ENCODE peak calls at places on chromosome 16, in five cellular contexts. S, C, N, A and Z are unnamed samples.

GRCh38 chr16:88968589-88969280 is 8.3 kb downstream of the CBFA2T3 start:
- DNase-seq in S (no peak), C (no peak), N (no peak), A (no peak), Z (no peak)

GRCh38 chr16:87012954-87013938 is 303.9 kb downstream of the C16orf95 start:
- DNase-seq in S (no peak), C (no peak), N (no peak), A (no peak), Z (peak; percentile 61)

GRCh38 chr16:47886631-47887415 is 269.0 kb downstream of the ABCC12 start:
- DNase-seq in S (no peak), C (no peak), N (no peak), A (peak; percentile 11), Z (no peak)

GRCh38 chr16:80583466-80583865 is 42.7 kb downstream of the DYNLRB2 start:
- DNase-seq in S (no peak), C (no peak), N (no peak), A (no peak), Z (no peak)

GRCh38 chr16:58651965-58652348 is 22.3 kb upstream of the CNOT1 start:
- DNase-seq in S (no peak), C (no peak), N (no peak), A (no peak), Z (no peak)

GRCh38 chr16:59030923-59031485 is 296.9 kb upstream of the GOT2 start:
- DNase-seq in S (no peak), C (no peak), N (no peak), A (no peak), Z (no peak)

GRCh38 chr16:87198328-87198731 is 118.9 kb downstream of the C16orf95 start:
- DNase-seq in S (no peak), C (no peak), N (no peak), A (no peak), Z (no peak)

GRCh38 chr16:29909398-29909797 is 9.1 kb downstream of the ASPHD1 start:
- DNase-seq in S (no peak), C (no peak), N (no peak), A (no peak), Z (no peak)

GRCh38 chr16:79723583-79724168 is 123.1 kb upstream of the MAF start:
- DNase-seq in S (no peak), C (no peak), N (no peak), A (peak; percentile 98), Z (no peak)

GRCh38 chr16:85928411-85928820 is 29.5 kb downstream of the IRF8 start:
- DNase-seq in S (peak; percentile 22), C (no peak), N (no peak), A (no peak), Z (no peak)

GRCh38 chr16:28264656-28265055 is 27.7 kb upstream of the SBK1 start:
- DNase-seq in S (no peak), C (no peak), N (peak; percentile 7), A (no peak), Z (no peak)

GRCh38 chr16:87017388-87018012 is 299.7 kb downstream of the C16orf95 start:
- DNase-seq in S (no peak), C (no peak), N (peak; percentile 98), A (peak; percentile 51), Z (no peak)

GRCh38 chr16:48384982-48385271 is 286 bp downstream of the SIAH1 start:
- DNase-seq in S (no peak), C (peak; percentile 73), N (no peak), A (no peak), Z (no peak)

GRCh38 chr16:29011112-29011511 is 26.3 kb downstream of the LAT start:
- DNase-seq in S (no peak), C (peak; percentile 43), N (no peak), A (peak; percentile 48), Z (no peak)

GRCh38 chr16:10668322-10669045 is 26.2 kb downstream of the TEKT5 start:
- DNase-seq in S (no peak), C (peak; percentile 41), N (no peak), A (peak; percentile 76), Z (no peak)
- TF ChIP-seq CTCF in S (no peak), C (peak; percentile 47), N (peak; percentile 69), A (peak; percentile 65), Z (peak; percentile 52)

GRCh38 chr16:11669380-11670146 is 1.3 kb downstream of the SNN start:
- DNase-seq in S (no peak), C (no peak), N (no peak), A (no peak), Z (peak; percentile 80)
- H3K4me3 ChIP-seq in S (peak overlapping the region; percentile 67), C (no peak overlapping the region), N (peak overlapping the region; percentile 83), A (peak overlapping the region; percentile 98), Z (peak overlapping the region; percentile 98)

DNA sequence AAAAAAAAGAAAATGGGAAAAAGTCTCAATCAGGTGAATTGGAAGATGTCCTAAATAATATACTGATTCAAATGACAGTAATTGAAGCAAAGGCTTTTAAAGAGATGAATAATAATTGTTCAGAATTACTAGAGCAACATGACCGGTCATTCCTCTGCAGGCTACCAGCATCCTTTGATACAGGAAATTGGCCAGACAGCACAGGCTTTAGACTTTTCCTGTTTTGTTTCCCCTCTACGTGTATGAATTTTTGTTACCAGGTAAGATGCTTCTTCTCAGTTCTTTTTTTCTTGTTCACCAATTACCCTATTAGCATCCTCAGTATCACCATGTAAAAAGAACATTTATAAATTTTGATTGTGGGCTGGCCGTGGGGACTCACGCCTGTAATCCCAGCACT is 77.5 kb downstream of the RPGRIP1L start:
- DNase-seq in S (no peak), C (no peak), N (no peak), A (no peak), Z (no peak)
- TF ChIP-seq CTCF in S (no peak), C (no peak), N (no peak), A (no peak), Z (no peak)

DNA sequence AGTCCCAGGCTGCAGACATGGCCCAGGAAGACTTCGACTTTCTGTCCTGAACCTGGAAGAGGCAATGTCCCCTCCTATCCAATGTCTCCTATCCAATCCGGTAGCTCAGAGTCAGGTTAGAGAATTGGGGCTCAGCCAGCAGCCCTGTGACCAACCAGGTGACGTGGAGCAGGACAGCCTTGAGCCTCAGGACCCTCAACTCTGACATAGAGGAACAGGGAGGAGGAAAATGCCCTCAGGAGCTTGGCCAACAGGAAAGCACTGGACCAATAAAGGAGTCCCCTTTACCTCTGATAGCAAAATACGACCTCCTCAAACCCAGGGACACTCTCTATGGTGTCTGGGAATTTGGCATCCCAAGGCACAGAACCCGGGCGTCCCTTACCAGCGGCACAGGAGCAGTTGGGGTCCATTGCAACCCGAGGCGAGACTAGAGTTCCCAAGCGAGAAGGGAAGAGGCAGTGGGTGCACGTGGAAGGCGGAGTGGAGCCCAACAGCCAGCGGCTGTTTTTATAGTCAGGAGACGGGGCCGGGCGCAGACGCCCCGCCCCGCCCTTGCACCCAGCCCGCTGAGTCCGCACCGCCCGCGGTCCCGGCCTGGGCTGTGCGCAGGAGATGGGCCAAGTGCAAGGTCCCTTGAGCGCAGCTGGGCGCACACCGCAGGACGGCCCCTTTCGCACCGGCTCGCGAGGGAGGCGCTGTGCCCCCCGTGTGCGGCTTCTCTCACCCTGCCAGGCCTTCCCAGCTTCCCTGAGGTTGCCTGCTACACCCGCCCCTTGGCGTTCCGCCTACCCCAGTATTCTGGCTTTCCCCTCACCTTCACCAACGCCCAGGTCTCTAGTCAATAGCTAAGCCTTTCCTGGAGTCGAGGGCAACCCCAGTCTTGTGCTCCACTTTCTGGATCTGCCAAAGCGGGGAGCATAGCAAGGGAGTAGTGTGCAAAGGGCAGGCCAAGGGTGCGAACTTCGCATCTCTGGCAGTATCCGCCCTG is at the start of gene MT1G:
- DNase-seq in S (no peak), C (peak; percentile 29), N (no peak), A (no peak), Z (no peak)
- H3K4me3 ChIP-seq in S (no peak within 1 kb of the TSS), C (no peak within 1 kb of the TSS), N (no peak within 1 kb of the TSS), A (no peak within 1 kb of the TSS), Z (peak within 1 kb of the TSS; percentile 29)

DNA sequence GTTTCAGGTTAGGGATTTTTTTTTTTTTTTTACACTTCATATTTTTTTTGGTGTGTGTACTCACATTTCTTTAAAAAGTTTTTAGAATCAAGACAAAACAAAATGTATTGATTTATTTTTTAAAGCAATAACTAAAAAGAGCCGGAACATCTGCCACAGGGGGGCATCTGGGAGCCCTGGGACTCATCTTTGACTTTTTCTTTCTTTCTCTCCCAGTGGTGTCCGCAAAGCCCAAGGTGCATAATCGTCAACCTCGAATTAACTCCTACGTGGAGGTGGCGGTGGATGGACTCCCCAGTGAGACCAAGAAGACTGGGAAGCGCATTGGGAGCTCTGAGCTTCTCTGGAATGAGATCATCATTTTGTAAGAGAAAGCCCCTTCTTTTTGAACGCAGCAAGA is 36.3 kb downstream of the WWP2 start:
- DNase-seq in S (no peak), C (peak; percentile 16), N (no peak), A (peak; percentile 16), Z (no peak)
- TF ChIP-seq CTCF in S (peak; percentile 7), C (peak; percentile 54), N (peak; percentile 54), A (peak; percentile 49), Z (peak; percentile 58)

GRCh38 chr16:70422543-70422942 is 16.4 kb downstream of the ST3GAL2 start:
- DNase-seq in S (no peak), C (no peak), N (no peak), A (no peak), Z (no peak)

GRCh38 chr16:70418274-70418992 is 20.5 kb downstream of the ST3GAL2 start:
- DNase-seq in S (no peak), C (no peak), N (no peak), A (no peak), Z (no peak)

GRCh38 chr16:70418993-70419318 is 19.9 kb downstream of the ST3GAL2 start:
- DNase-seq in S (no peak), C (no peak), N (no peak), A (no peak), Z (no peak)

GRCh38 chr16:70419384-70420327 is 19.2 kb downstream of the ST3GAL2 start:
- DNase-seq in S (no peak), C (no peak), N (no peak), A (no peak), Z (no peak)

GRCh38 chr16:70421473-70422311 is 17.2 kb downstream of the ST3GAL2 start:
- DNase-seq in S (no peak), C (no peak), N (no peak), A (no peak), Z (no peak)
- H3K4me3 ChIP-seq in S (no peak overlapping the region), C (no peak overlapping the region), N (no peak overlapping the region), A (no peak overlapping the region), Z (no peak overlapping the region)

GRCh38 chr16:67174706-67175231 is 4.4 kb downstream of the NOL3 start:
- DNase-seq in S (no peak), C (no peak), N (no peak), A (no peak), Z (no peak)

GRCh38 chr16:67176662-67177061 is 6.3 kb downstream of the NOL3 start:
- DNase-seq in S (no peak), C (no peak), N (no peak), A (no peak), Z (no peak)

GRCh38 chr16:67173323-67173722 is 3.0 kb downstream of the NOL3 start:
- DNase-seq in S (no peak), C (no peak), N (no peak), A (no peak), Z (no peak)

GRCh38 chr16:67170948-67171649 is 761 bp downstream of the NOL3 start:
- DNase-seq in S (no peak), C (no peak), N (no peak), A (no peak), Z (no peak)

GRCh38 chr16:67173808-67174705 is 3.7 kb downstream of the NOL3 start:
- DNase-seq in S (peak; percentile 76), C (peak; percentile 95), N (no peak), A (peak; percentile 85), Z (peak; percentile 91)
- TF ChIP-seq CTCF in S (peak; percentile 20), C (peak; percentile 25), N (peak; percentile 41), A (peak; percentile 12), Z (peak; percentile 62)